ENCODE peak calls at places on chromosome 15, in nine cellular contexts. M is LoVo; X is non-pigmented ciliary epithelial cell; C is activated CD4-positive, alpha-beta T cell treated with anti-CD3 and anti-CD28 coated beads for 24 hours; Y is iris pigment epithelial cell; E is HTR-8/SVneo; O is T-helper 2 cell; Q is COR-L47; N is neural progenitor cell. K is an unnamed sample.

GRCh38 chr15:71391421-71392047 is 276.3 kb downstream of the THSD4 start:
- DNase-seq in O (no peak), C (no peak), E (no peak), X (no peak), M (no peak), Q (no peak), Y (no peak), N (peak), K (no peak)

GRCh38 chr15:70802629-70803028 is 39.3 kb upstream of the UACA start:
- DNase-seq in X (no peak), E (no peak), O (no peak), M (no peak), N (no peak), Q (no peak), C (no peak), Y (peak), K (no peak)

GRCh38 chr15:56242576-56243116 is 1.0 kb downstream of the RFX7 start:
- DNase-seq in C (no peak), E (no peak), Q (peak), X (no peak), Y (no peak), O (no peak), M (no peak), N (no peak), K (peak)

GRCh38 chr15:94749848-94750617 is 518.7 kb downstream of the MCTP2 start:
- DNase-seq in M (no peak), C (no peak), E (no peak), Y (no peak), N (no peak), O (no peak), X (peak), Q (no peak), K (no peak)

GRCh38 chr15:88187195-88187594 is 69.3 kb downstream of the NTRK3 start:
- DNase-seq in X (no peak), Y (no peak), O (no peak), Q (no peak), M (peak), N (no peak), E (peak), C (no peak), K (no peak)

GRCh38 chr15:96270581-96271172 is 59.8 kb upstream of the NR2F2 start:
- DNase-seq in X (no peak), Y (peak), N (no peak), M (no peak), O (no peak), E (no peak), C (no peak), Q (no peak), K (no peak)

GRCh38 chr15:101127503-101128076 is 124.3 kb downstream of the CHSY1 start:
- DNase-seq in N (no peak), Q (peak), X (peak), M (peak), O (no peak), Y (peak), E (peak), C (no peak), K (peak)

GRCh38 chr15:77076325-77076915 is 5.5 kb upstream of the TSPAN3 start:
- DNase-seq in C (no peak), Y (no peak), Q (no peak), X (no peak), N (no peak), M (no peak), O (no peak), E (no peak), K (no peak)

GRCh38 chr15:82183121-82184031 is 79.2 kb downstream of the EFL1 start:
- DNase-seq in Q (no peak), M (no peak), Y (peak), X (no peak), O (no peak), E (no peak), C (no peak), N (no peak), K (no peak)

GRCh38 chr15:40928975-40929729 is at the start of gene DLL4:
- DNase-seq in Y (peak), O (no peak), Q (peak), N (peak), M (peak), E (peak), C (no peak), X (no peak), K (peak)

GRCh38 chr15:77944002-77944867 is 133.3 kb downstream of the TBC1D2B start:
- DNase-seq in Q (peak), M (peak), Y (peak), C (peak), N (peak), E (no peak), X (no peak), O (peak), K (peak)

GRCh38 chr15:87045741-87046140 is 966.1 kb downstream of the AGBL1 start:
- DNase-seq in N (no peak), O (no peak), M (no peak), E (no peak), Y (no peak), X (no peak), Q (no peak), C (no peak), K (no peak)

GRCh38 chr15:81830520-81830919 is 215.3 kb downstream of the MEX3B start:
- DNase-seq in Q (no peak), X (no peak), Y (no peak), C (no peak), E (no peak), N (no peak), M (no peak), O (no peak), K (no peak)

GRCh38 chr15:60370105-60370803 is 27.5 kb downstream of the ANXA2 start:
- DNase-seq in Q (no peak), M (no peak), N (no peak), C (no peak), Y (peak), O (no peak), E (no peak), X (no peak), K (no peak)

GRCh38 chr15:40234783-40235182 is 4.1 kb upstream of the PAK6 start:
- DNase-seq in E (no peak), C (no peak), M (no peak), O (no peak), N (no peak), X (no peak), Y (no peak), Q (no peak), K (no peak)

GRCh38 chr15:77659350-77660321 is 26.9 kb upstream of the LINGO1 start:
- DNase-seq in E (peak), X (peak), Q (peak), N (peak), Y (peak), C (peak), M (peak), O (no peak), K (peak)

GRCh38 chr15:41799488-41799805 is 25.2 kb downstream of the MAPKBP1 start:
- DNase-seq in Y (no peak), C (no peak), Q (no peak), E (no peak), N (no peak), M (no peak), O (no peak), X (no peak), K (no peak)

GRCh38 chr15:93088200-93088980 is 621 bp downstream of the RGMA start:
- DNase-seq in N (peak), O (no peak), C (no peak), Y (peak), Q (peak), M (no peak), X (no peak), E (no peak), K (peak)

GRCh38 chr15:69760263-69760855 is 307.7 kb downstream of the RPLP1 start:
- DNase-seq in E (no peak), Y (peak), Q (no peak), X (no peak), N (no peak), M (no peak), O (no peak), C (no peak), K (no peak)

GRCh38 chr15:68990755-68991500 is 23.6 kb upstream of the NOX5 start:
- DNase-seq in Y (no peak), M (no peak), E (no peak), X (no peak), Q (no peak), C (no peak), N (no peak), O (no peak), K (no peak)

GRCh38 chr15:73227433-73228056 is 141.2 kb downstream of the HCN4 start:
- DNase-seq in E (no peak), N (no peak), Q (no peak), Y (no peak), C (no peak), M (no peak), O (no peak), X (no peak), K (no peak)

GRCh38 chr15:51263726-51264125 is 74.7 kb downstream of the CYP19A1 start:
- DNase-seq in Q (no peak), O (no peak), X (no peak), Y (no peak), C (no peak), E (no peak), M (no peak), N (no peak), K (no peak)

GRCh38 chr15:90957105-90957790 is 2.6 kb downstream of the RCCD1 start:
- DNase-seq in O (no peak), Y (peak), M (no peak), N (peak), C (no peak), X (no peak), E (peak), Q (no peak), K (no peak)

GRCh38 chr15:99977945-99978344 is 244.7 kb upstream of the LYSMD4 start:
- DNase-seq in Q (no peak), O (no peak), E (no peak), N (no peak), C (no peak), Y (no peak), X (no peak), M (no peak), K (no peak)

GRCh38 chr15:100783760-100784492 is 95.7 kb upstream of the ALDH1A3 start:
- DNase-seq in Y (no peak), Q (no peak), X (no peak), N (peak), E (no peak), M (no peak), C (no peak), O (no peak), K (no peak)

GRCh38 chr15:98684995-98685525 is 36.7 kb downstream of the IGF1R start:
- DNase-seq in C (no peak), M (no peak), Q (no peak), E (no peak), X (no peak), Y (peak), N (no peak), O (no peak), K (no peak)

GRCh38 chr15:101852356-101852755 is 40.4 kb downstream of the OR4F15 start:
- DNase-seq in M (no peak), E (no peak), O (no peak), C (no peak), X (no peak), N (no peak), Y (no peak), Q (no peak), K (no peak)

GRCh38 chr15:101325263-101326025 is 30.4 kb upstream of the SNRPA1 start:
- DNase-seq in C (no peak), M (no peak), Y (no peak), Q (no peak), O (no peak), N (no peak), E (no peak), X (no peak), K (no peak)

GRCh38 chr15:82849556-82850241 is 40.3 kb downstream of the WHAMM start:
- DNase-seq in E (peak), Q (peak), N (peak), M (no peak), Y (peak), O (no peak), C (peak), X (peak), K (peak)

GRCh38 chr15:85411992-85412538 is 31.7 kb downstream of the AKAP13 start:
- DNase-seq in E (no peak), O (no peak), X (no peak), C (no peak), N (no peak), Y (peak), Q (no peak), M (no peak), K (peak)

GRCh38 chr15:63063164-63063756 is 20.7 kb downstream of the TPM1 start:
- DNase-seq in M (no peak), N (no peak), O (no peak), C (no peak), X (no peak), Y (no peak), Q (no peak), E (no peak), K (peak)

GRCh38 chr15:49855917-49856637 is 235.2 kb downstream of the DTWD1 start:
- DNase-seq in C (no peak), E (no peak), Y (peak), M (no peak), X (peak), O (no peak), N (no peak), Q (no peak), K (no peak)

GRCh38 chr15:80160570-80161156 is 7.9 kb downstream of the FAH start:
- DNase-seq in E (peak), C (peak), Q (no peak), Y (peak), O (no peak), M (no peak), X (peak), N (no peak), K (peak)

GRCh38 chr15:92346063-92346462 is 47.6 kb upstream of the ST8SIA2 start:
- DNase-seq in Y (no peak), E (no peak), N (peak), X (no peak), C (no peak), M (no peak), Q (no peak), O (no peak), K (no peak)

GRCh38 chr15:76035593-76035992 is 23.4 kb upstream of the NRG4 start:
- DNase-seq in N (peak), Q (no peak), X (no peak), E (no peak), Y (no peak), O (no peak), M (no peak), C (no peak), K (no peak)

GRCh38 chr15:77633913-77634265 is 1.2 kb upstream of the LINGO1 start:
- DNase-seq in Q (no peak), M (no peak), E (no peak), C (no peak), O (no peak), Y (no peak), N (peak), X (no peak), K (no peak)

GRCh38 chr15:58909616-58910015 is 23.9 kb downstream of the SLTM start:
- DNase-seq in Y (no peak), Q (no peak), E (no peak), N (no peak), C (no peak), X (no peak), M (no peak), O (no peak), K (no peak)

K was measured in ACHN.